ENCODE peak calls at places on chromosomes 13 and 19, in six cellular contexts. T is RPMI8226, C is cardiac muscle cell, N is chondrocyte, O is COLO829, L is HFFc6. D is an unnamed sample.

GRCh38 chr19:52936151-52936957 is 13.1 kb upstream of the ZNF888 start:
- DNase-seq in O (no peak), N (no peak), L (no peak), C (no peak), T (no peak), D (no peak)

GRCh38 chr19:42655748-42656147 is 61.0 kb upstream of the CEACAM8 start:
- DNase-seq in O (no peak), C (no peak), N (no peak), L (no peak), T (no peak), D (no peak)

GRCh38 chr13:73665279-73665678 is 468.9 kb downstream of the KLF12 start:
- DNase-seq in L (no peak), T (no peak), N (no peak), O (no peak), C (no peak), D (no peak)

GRCh38 chr19:948842-949496 is 23.1 kb downstream of the ARID3A start:
- DNase-seq in T (no peak), O (no peak), C (no peak), L (no peak), N (no peak), D (no peak)

GRCh38 chr19:38849746-38850230 is at the start of gene HNRNPL:
- DNase-seq in N (peak), O (no peak), C (no peak), L (no peak), T (no peak), D (no peak)

GRCh38 chr13:31919241-31919640 is 112.3 kb upstream of the FRY start:
- DNase-seq in T (no peak), C (no peak), O (no peak), L (no peak), N (no peak), D (no peak)

GRCh38 chr13:40452741-40453665 is 213.4 kb downstream of the FOXO1 start:
- DNase-seq in L (peak), T (no peak), O (peak), C (no peak), N (no peak), D (no peak)

GRCh38 chr13:48954086-48954485 is 21.6 kb upstream of the FNDC3A start:
- DNase-seq in C (no peak), O (no peak), T (no peak), L (peak), N (no peak), D (no peak)

GRCh38 chr19:39846176-39846677 is at the start of gene FBL:
- DNase-seq in C (peak), L (peak), N (peak), O (peak), T (peak), D (peak)

GRCh38 chr19:17473041-17473440 is 2.7 kb downstream of the SLC27A1 start:
- DNase-seq in T (peak), L (peak), O (no peak), C (no peak), N (no peak), D (peak)

GRCh38 chr13:112768795-112769411 is 79.1 kb downstream of the ATP11A start:
- DNase-seq in C (no peak), N (no peak), L (no peak), T (no peak), O (no peak), D (no peak)

GRCh38 chr13:66618702-66619101 is 611.4 kb downstream of the PCDH9 start:
- DNase-seq in C (peak), L (peak), T (no peak), N (no peak), O (peak), D (peak)

GRCh38 chr19:4338441-4339350 is at the start of gene STAP2:
- DNase-seq in L (no peak), T (peak), C (peak), O (no peak), N (no peak), D (no peak)

GRCh38 chr13:85520445-85520844 is 278.8 kb downstream of the SLITRK6 start:
- DNase-seq in T (no peak), O (no peak), L (no peak), N (no peak), C (no peak), D (no peak)

GRCh38 chr19:45306522-45307027 is 16.1 kb downstream of the CKM start:
- DNase-seq in O (no peak), N (no peak), C (peak), L (no peak), T (no peak), D (no peak)

GRCh38 chr13:106617561-106617960 is 49.6 kb upstream of the ARGLU1 start:
- DNase-seq in O (no peak), T (no peak), C (no peak), L (peak), N (no peak), D (no peak)

GRCh38 chr19:33905937-33906577 is 109.4 kb downstream of the KCTD15 start:
- DNase-seq in L (no peak), N (no peak), C (peak), T (peak), O (no peak), D (no peak)

GRCh38 chr19:44939668-44940067 is 2.4 kb upstream of the APOC4 start:
- DNase-seq in C (no peak), N (no peak), L (no peak), T (no peak), O (no peak), D (no peak)

GRCh38 chr19:46615966-46616365 is 8.9 kb downstream of the PTGIR start:
- DNase-seq in L (no peak), O (no peak), N (no peak), C (no peak), T (no peak), D (no peak)

GRCh38 chr13:91946498-91947070 is 548.2 kb downstream of the GPC5 start:
- DNase-seq in O (peak), C (peak), N (no peak), T (peak), L (no peak), D (peak)

GRCh38 chr13:59447846-59448620 is 715.7 kb downstream of the DIAPH3 start:
- DNase-seq in O (peak), C (no peak), T (no peak), N (no peak), L (peak), D (no peak)

GRCh38 chr13:46641274-46642081 is 88.5 kb downstream of the LRCH1 start:
- DNase-seq in O (no peak), N (no peak), L (no peak), C (no peak), T (no peak), D (no peak)

GRCh38 chr13:66329988-66330429 is 900.1 kb downstream of the PCDH9 start:
- DNase-seq in T (peak), N (no peak), C (no peak), L (peak), O (no peak), D (no peak)

GRCh38 chr19:33463194-33463593 is 58.4 kb downstream of the PEPD start:
- DNase-seq in L (no peak), C (no peak), O (peak), N (no peak), T (no peak), D (no peak)

GRCh38 chr13:20125783-20126165 is 35.1 kb downstream of the GJA3 start:
- DNase-seq in N (no peak), T (no peak), C (no peak), L (no peak), O (no peak), D (no peak)

GRCh38 chr19:752652-753517 is 2.0 kb downstream of the MISP start:
- DNase-seq in O (no peak), L (peak), T (no peak), N (no peak), C (no peak), D (peak)

GRCh38 chr13:21016487-21016886 is 44.9 kb downstream of the LATS2 start:
- DNase-seq in T (no peak), N (no peak), C (no peak), L (no peak), O (no peak), D (no peak)

GRCh38 chr19:49421878-49422202 is 1.4 kb downstream of the PTH2 start:
- DNase-seq in L (no peak), T (no peak), C (no peak), O (no peak), N (no peak), D (no peak)

GRCh38 chr13:114124921-114125320 is 7.5 kb downstream of the RASA3 start:
- DNase-seq in T (no peak), N (no peak), O (no peak), L (peak), C (no peak), D (peak)